ENCODE peak calls at places on chromosomes 3 and 15, in seven cellular contexts. W is sigmoid colon, Y is endothelial cell of umbilical vein, O is GM23338, X is K562, Z is HepG2, H is suprapubic skin. A is an unnamed sample. For H3K4me1, the result is how much of the 10 kb centered on the place peaks cover.

GRCh38 chr3:171018151-171018935 is 8.2 kb downstream of the SLC2A2 start:
- DNase-seq in W (no peak), Y (no peak), O (peak), X (no peak), Z (no peak), H (no peak), A (no peak)

GRCh38 chr3:8319935-8320634 is 181.5 kb upstream of the LMCD1 start:
- DNase-seq in W (no peak), Y (peak), O (no peak), X (no peak), Z (no peak), H (no peak), A (no peak)

GRCh38 chr3:112043621-112044201 is 9.2 kb downstream of the TMPRSS7 start:
- DNase-seq in W (no peak), Y (peak), O (peak), X (peak), Z (peak), H (no peak), A (no peak)

GRCh38 chr3:46110701-46111493 is 83.6 kb upstream of the XCR1 start:
- DNase-seq in W (no peak), Y (no peak), O (peak), X (no peak), Z (no peak), H (no peak), A (no peak)

GRCh38 chr15:48355377-48355776 is 24.1 kb downstream of the DUT start:
- DNase-seq in W (no peak), Y (no peak), O (no peak), X (no peak), Z (peak), H (no peak), A (no peak)

GRCh38 chr3:43142472-43142871 is 36.6 kb upstream of the POMGNT2 start:
- DNase-seq in W (no peak), Y (no peak), O (peak), X (no peak), Z (peak), H (no peak), A (no peak)

GRCh38 chr15:62118446-62118964 is 46.6 kb downstream of the C2CD4B start:
- DNase-seq in W (no peak), Y (peak), O (no peak), X (no peak), Z (no peak), H (no peak), A (no peak)

GRCh38 chr15:33154366-33155166 is 39.9 kb downstream of the FMN1 start:
- DNase-seq in W (peak), Y (no peak), O (no peak), X (no peak), Z (no peak), H (no peak), A (peak)

GRCh38 chr3:170585008-170585936 is 603 bp downstream of the SLC7A14 start:
- DNase-seq in W (no peak), Y (peak), O (peak), X (no peak), Z (no peak), H (no peak), A (no peak)

GRCh38 chr3:192636517-192637444 is 90.6 kb downstream of the FGF12 start:
- DNase-seq in W (no peak), Y (no peak), O (no peak), X (no peak), Z (no peak), H (no peak), A (no peak)

DNA sequence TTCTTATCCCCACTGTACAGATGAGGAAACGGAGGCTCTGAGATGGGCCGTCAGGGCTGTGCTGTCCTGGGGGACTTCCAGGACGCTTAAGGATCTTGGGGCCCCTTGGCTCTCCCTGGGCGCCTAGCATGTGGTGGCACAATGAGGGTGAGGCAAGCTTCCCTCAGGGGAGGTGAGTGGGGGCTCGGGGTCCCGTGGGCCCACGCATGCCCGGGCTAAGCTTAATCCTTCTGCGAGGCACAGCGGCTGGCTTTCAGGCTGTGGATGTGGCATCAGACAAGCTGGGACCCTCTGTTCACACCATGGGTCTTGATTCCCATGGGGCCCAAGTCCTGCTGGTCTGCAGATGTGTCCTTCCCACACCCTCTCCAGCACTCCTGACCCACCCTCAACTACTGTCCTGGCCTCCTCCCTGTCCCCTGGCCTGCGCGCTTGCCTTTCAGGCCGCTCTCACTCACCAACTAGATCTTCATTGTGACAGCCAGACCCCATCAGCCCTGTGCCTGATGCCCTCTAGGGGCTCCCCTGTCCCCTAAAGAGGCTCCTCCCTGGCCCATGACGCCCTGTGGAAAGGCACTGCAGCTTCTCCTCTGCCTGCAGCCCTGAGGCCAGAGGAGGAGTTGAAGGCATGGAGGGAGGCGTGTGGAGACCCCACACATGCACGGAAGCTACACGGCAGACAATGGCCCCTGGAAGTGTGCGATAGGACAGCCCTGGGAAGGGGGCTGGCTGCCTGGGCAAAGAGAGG is 11.3 kb downstream of the DUSP7 start:
- DNase-seq in W (no peak), Y (no peak), O (peak), X (peak), Z (no peak), H (no peak), A (no peak)
- H3K4me1 ChIP-seq in W (under half), Y (under half), O (under half), X (under half), Z (under half), H (half or more), A (half or more)

DNA sequence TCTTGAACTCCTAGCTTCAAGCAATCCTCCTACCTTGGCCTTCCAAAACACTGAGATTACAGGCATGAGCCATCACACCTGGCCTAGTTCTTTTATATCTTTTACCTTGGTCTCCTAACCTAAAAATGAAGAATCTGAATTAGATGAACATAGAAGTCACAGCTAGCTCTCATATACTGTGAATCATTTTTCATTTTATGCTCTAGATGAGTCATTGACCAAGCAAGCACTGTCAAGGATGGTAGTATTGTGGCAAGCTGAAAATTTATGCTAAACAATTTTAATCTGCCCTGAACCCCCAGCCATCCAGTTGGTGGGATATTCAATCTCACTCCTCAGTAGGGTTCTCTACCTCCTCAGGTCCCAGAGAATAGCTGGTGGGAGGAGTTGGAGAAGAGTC is 48.3 kb upstream of the DNAJC13 start:
- DNase-seq in W (no peak), Y (no peak), O (no peak), X (no peak), Z (no peak), H (no peak), A (no peak)
- H3K27ac ChIP-seq in W (no peak), Y (no peak), O (no peak), X (no peak), Z (no peak), H (no peak), A (no peak)

DNA sequence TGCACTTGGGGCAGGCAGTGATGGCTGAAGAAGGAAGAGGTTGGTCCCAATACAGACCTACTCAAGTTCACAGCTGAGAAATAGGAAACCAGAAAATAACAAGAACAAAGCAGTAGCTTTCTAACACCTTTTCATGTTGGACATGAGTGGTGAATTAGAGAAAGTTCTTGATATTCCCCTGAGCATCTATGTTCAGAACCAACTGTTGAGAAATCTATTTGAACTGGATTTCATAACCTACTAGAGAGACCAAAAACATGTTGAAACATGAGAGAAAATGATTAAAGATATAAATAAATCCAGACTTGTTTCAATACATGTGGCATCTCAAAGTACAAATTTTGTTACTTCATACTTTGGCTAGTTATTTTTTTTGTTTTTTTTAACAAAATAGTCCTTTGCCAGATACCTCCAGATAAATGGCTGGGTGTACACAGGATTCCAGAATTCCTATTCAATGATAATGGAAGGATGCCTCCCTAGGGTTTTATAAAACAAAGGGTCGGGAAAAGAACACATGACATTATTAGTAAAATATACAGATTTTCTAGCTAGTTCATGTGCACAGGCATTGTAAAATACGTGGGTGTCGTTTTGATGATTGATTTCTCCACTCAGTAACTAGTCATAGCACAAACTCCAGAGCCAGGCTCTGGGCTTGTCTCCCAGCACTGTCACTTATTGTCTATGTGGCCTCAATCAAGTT is 34.4 kb upstream of the TNFSF10 start:
- DNase-seq in W (no peak), Y (no peak), O (no peak), X (no peak), Z (peak), H (no peak), A (no peak)
- TF ChIP-seq POLR2AphosphoS5 in W (peak), Y (no peak), O (no peak), X (no peak), Z (no peak), H (no peak), A (no peak)

GRCh38 chr3:189714991-189715961 is 84.1 kb downstream of the TP63 start:
- DNase-seq in W (no peak), Y (peak), O (no peak), X (no peak), Z (no peak), H (no peak), A (no peak)

GRCh38 chr3:189710620-189711388 is 79.6 kb downstream of the TP63 start:
- DNase-seq in W (peak), Y (peak), O (peak), X (no peak), Z (no peak), H (no peak), A (peak)

GRCh38 chr3:189708375-189708774 is 77.2 kb downstream of the TP63 start:
- DNase-seq in W (no peak), Y (no peak), O (no peak), X (no peak), Z (no peak), H (no peak), A (no peak)

GRCh38 chr3:189718215-189718614 is 87.0 kb downstream of the TP63 start:
- DNase-seq in W (no peak), Y (no peak), O (no peak), X (no peak), Z (no peak), H (no peak), A (no peak)

DNA sequence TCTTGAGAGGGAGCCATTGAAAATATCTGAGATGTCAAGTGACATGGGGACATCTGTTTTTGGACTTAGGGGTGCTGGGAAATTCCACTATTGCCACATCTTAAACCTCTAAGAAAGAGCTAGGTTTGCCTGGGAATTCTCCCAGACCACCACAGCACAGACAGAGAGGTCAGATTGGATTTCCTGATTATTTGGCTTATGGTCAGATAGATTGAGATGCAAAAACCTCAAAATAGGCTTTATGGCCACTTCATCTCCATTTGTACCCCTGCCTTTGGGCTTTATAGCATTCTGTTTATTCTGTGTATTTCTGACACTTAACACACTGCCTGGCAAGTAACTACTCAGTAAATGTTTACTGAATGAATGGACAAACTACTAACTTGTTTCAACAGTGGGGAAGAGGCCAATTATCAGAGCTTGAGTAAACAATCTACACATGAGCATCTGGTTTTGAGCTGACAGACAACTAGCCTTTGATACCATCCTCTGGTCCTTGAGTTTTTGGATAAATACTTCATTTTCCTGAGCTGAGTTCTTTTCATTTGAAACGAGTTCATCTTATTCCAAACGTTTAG is 81.8 kb downstream of the TP63 start:
- DNase-seq in W (no peak), Y (no peak), O (no peak), X (no peak), Z (peak), H (no peak), A (no peak)
- H3K4me1 ChIP-seq in W (under half), Y (under half), O (under half), X (under half), Z (under half), H (under half), A (under half)

GRCh38 chr3:102398196-102398595 is 36.6 kb upstream of the ZPLD1 start:
- DNase-seq in W (no peak), Y (no peak), O (no peak), X (no peak), Z (no peak), H (no peak), A (no peak)

GRCh38 chr3:102394517-102394916 is 40.3 kb upstream of the ZPLD1 start:
- DNase-seq in W (no peak), Y (no peak), O (no peak), X (no peak), Z (no peak), H (no peak), A (no peak)

GRCh38 chr3:102400766-102401165 is 34.0 kb upstream of the ZPLD1 start:
- DNase-seq in W (no peak), Y (peak), O (no peak), X (no peak), Z (no peak), H (no peak), A (no peak)

DNA sequence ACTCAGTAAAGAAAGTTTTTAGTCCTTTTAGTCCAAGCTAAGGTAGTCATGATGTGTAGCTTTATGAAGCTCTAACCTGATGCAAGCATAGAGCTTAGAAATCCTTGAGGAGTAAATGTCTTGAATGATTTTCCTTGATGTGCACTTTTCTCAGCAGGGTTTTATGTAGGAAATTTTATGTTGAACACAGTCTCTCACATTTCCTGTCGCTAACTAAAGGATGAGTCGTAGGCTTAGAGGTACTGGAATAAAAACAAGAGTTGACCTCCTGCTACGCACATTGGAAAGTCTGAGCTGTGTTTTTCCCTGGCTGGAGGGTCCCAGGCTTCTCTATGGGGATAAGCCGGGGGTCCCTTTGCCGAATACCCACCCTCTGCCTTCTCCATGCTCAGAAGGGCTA is 34.7 kb upstream of the ZPLD1 start:
- DNase-seq in W (no peak), Y (no peak), O (no peak), X (no peak), Z (no peak), H (no peak), A (no peak)
- H3K27ac ChIP-seq in W (no peak), Y (no peak), O (no peak), X (no peak), Z (no peak), H (no peak), A (no peak)

GRCh38 chr15:95840004-95840403 is 490.5 kb upstream of the NR2F2 start:
- DNase-seq in W (peak), Y (no peak), O (no peak), X (no peak), Z (no peak), H (no peak), A (no peak)
- TF ChIP-seq POLR2AphosphoS5 in W (peak), Y (no peak), O (no peak), X (no peak), Z (no peak), H (no peak), A (no peak)

GRCh38 chr3:142947352-142947751 is 16.1 kb downstream of the PAQR9 start:
- DNase-seq in W (no peak), Y (no peak), O (peak), X (no peak), Z (no peak), H (no peak), A (no peak)
- H3K4me1 ChIP-seq in W (under half), Y (under half), O (under half), X (under half), Z (under half), H (under half), A (under half)